ENCODE peak calls at places on chromosomes 4 and X, in eight cellular contexts. H is H9; O is cardiac muscle cell; M is CD8-positive, alpha-beta memory T cell; A is CD8-positive, alpha-beta T cell; P is PC-3; J is neuronal stem cell; F is body of pancreas. V is an unnamed sample.
A peak's percentile ranks its signal among the peaks of the same experiment; 100 is the strongest.

GRCh38 chr4:184275766-184276165 is 58.1 kb upstream of the ENPP6 start:
- DNase-seq in F (no peak), M (no peak), H (peak; percentile 8), P (no peak), J (no peak), O (no peak), A (no peak), V (no peak)

GRCh38 chr4:174209296-174209695 is 74.2 kb downstream of the FBXO8 start:
- DNase-seq in O (no peak), P (no peak), F (peak; percentile 14), J (no peak), M (no peak), A (no peak), H (no peak), V (no peak)

GRCh38 chr4:835148-836002 is 9.4 kb upstream of the CPLX1 start:
- DNase-seq in M (no peak), O (no peak), P (no peak), J (no peak), F (peak; percentile 78), A (no peak), H (no peak), V (no peak)

GRCh38 chr4:75099321-75099720 is 166.4 kb downstream of the PARM1 start:
- DNase-seq in M (no peak), F (peak; percentile 40), H (no peak), A (no peak), O (no peak), P (peak; percentile 73), J (no peak), V (no peak)

GRCh38 chr4:74555231-74555630 is 110.3 kb downstream of the AREG start:
- DNase-seq in H (no peak), O (no peak), A (no peak), M (no peak), P (peak; percentile 87), F (no peak), J (no peak), V (no peak)

GRCh38 chr4:119493419-119493818 is 135.2 kb downstream of the PDE5A start:
- DNase-seq in A (no peak), J (no peak), M (no peak), H (no peak), P (peak; percentile 25), O (peak; percentile 34), F (no peak), V (peak; percentile 51)

GRCh38 chr4:6420972-6421371 is 51.4 kb downstream of the PPP2R2C start:
- DNase-seq in H (no peak), F (no peak), J (no peak), P (no peak), M (no peak), A (no peak), O (no peak), V (no peak)

GRCh38 chr4:109046549-109047171 is 255.8 kb downstream of the COL25A1 start:
- DNase-seq in M (no peak), F (no peak), H (no peak), J (no peak), A (no peak), P (no peak), O (peak; percentile 82), V (no peak)

GRCh38 chr4:90445380-90445779 is 318.2 kb downstream of the CCSER1 start:
- DNase-seq in A (no peak), J (no peak), P (peak; percentile 3), M (no peak), O (peak; percentile 19), F (no peak), H (no peak), V (no peak)

GRCh38 chrX:118062817-118063615 is 53.6 kb downstream of the KLHL13 start:
- DNase-seq in P (no peak), H (no peak), O (no peak), F (no peak), J (no peak), M (no peak), A (no peak), V (no peak)

GRCh38 chr4:53646792-53647191 is 55.5 kb upstream of the LNX1 start:
- DNase-seq in J (no peak), P (peak; percentile 47), F (no peak), A (no peak), O (no peak), H (no peak), M (no peak), V (peak; percentile 25)

GRCh38 chr4:38601244-38601915 is 62.6 kb upstream of the KLF3 start:
- DNase-seq in J (no peak), O (peak; percentile 84), M (no peak), A (no peak), F (peak; percentile 37), H (no peak), P (peak; percentile 80), V (no peak)

GRCh38 chrX:1249101-1249887 is 19.3 kb upstream of the CSF2RA start:
- DNase-seq in P (peak; percentile 29), A (no peak), H (peak; percentile 93), M (no peak), J (peak; percentile 64), O (peak; percentile 2), F (peak; percentile 62), V (peak; percentile 67)

GRCh38 chr4:147786031-147786430 is 54.1 kb downstream of the ARHGAP10 start:
- DNase-seq in J (no peak), P (no peak), O (no peak), H (no peak), A (no peak), F (no peak), M (no peak), V (peak; percentile 58)

GRCh38 chr4:147779449-147779848 is 47.6 kb downstream of the ARHGAP10 start:
- DNase-seq in J (no peak), F (no peak), H (no peak), O (no peak), A (no peak), P (no peak), M (no peak), V (no peak)

GRCh38 chr4:147780137-147780777 is 48.4 kb downstream of the ARHGAP10 start:
- DNase-seq in J (no peak), O (no peak), A (no peak), H (no peak), P (no peak), F (no peak), M (no peak), V (peak; percentile 45)

GRCh38 chr4:147778942-147779341 is 47.1 kb downstream of the ARHGAP10 start:
- DNase-seq in M (no peak), A (no peak), P (no peak), H (no peak), F (no peak), J (no peak), O (no peak), V (no peak)

DNA sequence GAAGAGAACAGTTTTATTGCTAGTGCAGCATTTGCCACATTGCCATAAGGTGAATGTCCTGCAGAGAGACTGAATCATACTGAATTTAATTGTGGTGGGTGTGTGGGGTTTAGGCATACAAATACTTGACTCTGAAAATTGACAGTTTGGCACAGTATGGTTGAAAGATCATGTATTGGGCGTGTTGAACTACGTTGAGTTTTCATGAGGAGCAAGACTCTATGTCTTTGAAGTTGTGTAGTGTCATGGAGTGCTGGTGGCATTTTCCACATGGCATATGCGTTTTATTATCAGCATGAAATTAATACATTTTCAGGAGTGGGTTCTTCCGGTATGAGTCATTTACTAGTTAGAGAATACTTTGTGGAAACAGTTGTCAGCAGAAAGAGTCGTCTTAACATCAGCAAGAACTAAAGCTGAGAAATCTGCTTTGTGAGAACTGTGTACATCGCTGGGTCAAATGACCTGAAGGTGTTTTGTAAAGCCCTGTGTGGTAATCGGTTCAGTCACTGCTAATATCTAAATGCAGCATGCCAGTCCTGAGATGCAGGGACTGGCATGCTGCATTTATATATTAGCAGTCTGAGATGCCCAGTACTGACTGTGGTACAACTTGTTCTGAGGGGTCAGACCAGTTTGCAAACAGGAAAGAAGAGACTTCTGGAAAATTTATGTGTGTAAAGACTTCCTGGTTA is 50.3 kb downstream of the ARHGAP10 start:
- DNase-seq in A (no peak), H (no peak), F (no peak), P (peak; percentile 38), J (no peak), M (no peak), O (peak; percentile 41), V (no peak)
- H3K4me1 ChIP-seq in A (no peaks in the 10 kb centered on the region), H (no peaks in the 10 kb centered on the region), F (peaks cover 3% of the 10 kb centered on the region), P (peaks cover 30% of the 10 kb centered on the region), J (peaks cover 4% of the 10 kb centered on the region), M (no peaks in the 10 kb centered on the region), O (peaks cover 24% of the 10 kb centered on the region), V (peaks cover 5% of the 10 kb centered on the region)

GRCh38 chr4:122456228-122457106 is at the start of gene IL2:
- DNase-seq in P (no peak), J (no peak), O (no peak), F (no peak), A (no peak), M (no peak), H (no peak), V (no peak)
- H3K4me1 ChIP-seq in P (peaks cover 24% of the 10 kb centered on the region), J (no peaks in the 10 kb centered on the region), O (peaks cover 23% of the 10 kb centered on the region), F (no peaks in the 10 kb centered on the region), A (peaks cover 23% of the 10 kb centered on the region), M (peaks cover 43% of the 10 kb centered on the region), H (no peaks in the 10 kb centered on the region), V (peaks cover 37% of the 10 kb centered on the region)

DNA sequence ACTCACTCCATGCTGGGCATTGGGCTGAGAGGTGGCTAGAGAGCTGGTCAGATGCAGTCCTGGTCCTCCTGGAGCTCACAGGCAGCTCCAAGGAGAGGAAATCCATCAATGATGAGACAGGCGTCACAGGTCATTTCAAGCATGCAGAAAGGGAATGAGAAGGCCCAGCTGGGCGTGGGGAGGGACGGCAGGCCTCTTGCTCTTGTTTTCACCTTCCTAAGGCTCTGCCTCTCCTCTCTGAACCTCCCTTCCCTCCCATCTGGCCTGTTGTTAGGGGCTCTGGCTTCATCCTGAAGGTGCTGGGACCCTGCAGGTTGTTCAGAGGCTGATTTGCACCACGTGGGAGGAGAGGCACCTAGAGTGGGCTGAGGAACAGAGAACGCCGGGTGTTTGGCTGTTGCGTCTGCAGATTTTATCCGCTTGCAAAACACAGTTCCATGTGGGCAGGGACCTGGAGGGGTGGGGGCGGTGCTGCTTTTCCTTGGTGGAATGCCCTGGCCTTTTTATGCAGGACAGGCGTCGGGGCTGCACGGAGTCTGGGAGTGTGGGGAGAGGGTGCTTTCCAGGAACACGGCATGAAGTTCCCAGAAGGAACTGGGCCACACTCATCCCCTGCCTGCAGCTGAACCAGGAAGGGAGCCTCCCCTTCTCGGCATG is 81.5 kb upstream of the PSAPL1 start:
- DNase-seq in A (no peak), P (no peak), F (no peak), O (peak; percentile 10), H (no peak), M (no peak), J (no peak), V (no peak)
- H3K4me1 ChIP-seq in A (no peaks in the 10 kb centered on the region), P (peaks cover 14% of the 10 kb centered on the region), F (no peaks in the 10 kb centered on the region), O (peaks cover 24% of the 10 kb centered on the region), H (no peaks in the 10 kb centered on the region), M (no peaks in the 10 kb centered on the region), J (peaks cover 31% of the 10 kb centered on the region), V (no peaks in the 10 kb centered on the region)

DNA sequence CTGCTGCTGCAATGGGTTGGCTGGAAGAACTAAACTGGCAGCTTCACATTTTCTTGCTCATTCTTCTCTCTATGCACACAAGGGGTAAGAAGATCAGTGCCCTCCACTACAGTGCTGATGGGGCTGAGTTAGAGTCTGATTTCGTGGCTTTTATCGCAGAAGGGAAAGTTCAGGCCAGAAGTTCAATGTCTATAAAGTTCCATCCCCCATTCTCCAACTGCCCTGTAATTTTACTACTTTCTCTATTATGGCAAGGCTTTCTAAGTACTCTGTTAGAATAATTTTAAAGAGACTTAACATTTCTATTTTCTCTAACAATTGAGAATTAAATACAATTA is 293.9 kb downstream of the BMPR1B start:
- DNase-seq in H (no peak), A (no peak), P (no peak), J (no peak), M (no peak), O (no peak), F (no peak), V (no peak)
- H3K4me1 ChIP-seq in H (no peaks in the 10 kb centered on the region), A (no peaks in the 10 kb centered on the region), P (no peaks in the 10 kb centered on the region), J (peaks cover 4% of the 10 kb centered on the region), M (no peaks in the 10 kb centered on the region), O (no peaks in the 10 kb centered on the region), F (no peaks in the 10 kb centered on the region), V (no peaks in the 10 kb centered on the region)

V was measured in Karpas-422.